ENCODE peak calls at places on chromosomes 11 and 22, in seven cellular contexts. One of them, this sample, is unnamed.

GRCh38 chr11:12433571-12434061 is 56.2 kb downstream of the PARVA start:
- DNase-seq in iris pigment epithelial cell: peak
- DNase-seq in activated CD8-positive, alpha-beta memory T cell treated with anti-CD3 and anti-CD28 coated beads for 48 hours: no peak
- DNase-seq in activated CD4-positive, alpha-beta T cell treated with anti-CD3 and anti-CD28 coated beads, Interleukin-2, amount 50 U/mL, for 1 hour: no peak
- DNase-seq in NCI-H146: no peak
- DNase-seq in T-cell: no peak
- DNase-seq in stimulated activated CD4-positive, alpha-beta T cell treated with anti-CD3 and anti-CD28 coated beads, Interleukin-12 subunit alpha, Interleukin-12 subunit beta, amount 100 ng/mL, for 48 hours: no peak
- DNase-seq in this sample: no peak

GRCh38 chr11:13126430-13126829 is 117.3 kb downstream of the RASSF10 start:
- DNase-seq in iris pigment epithelial cell: peak
- DNase-seq in activated CD8-positive, alpha-beta memory T cell treated with anti-CD3 and anti-CD28 coated beads for 48 hours: no peak
- DNase-seq in activated CD4-positive, alpha-beta T cell treated with anti-CD3 and anti-CD28 coated beads, Interleukin-2, amount 50 U/mL, for 1 hour: no peak
- DNase-seq in NCI-H146: peak
- DNase-seq in T-cell: no peak
- DNase-seq in stimulated activated CD4-positive, alpha-beta T cell treated with anti-CD3 and anti-CD28 coated beads, Interleukin-12 subunit alpha, Interleukin-12 subunit beta, amount 100 ng/mL, for 48 hours: no peak
- DNase-seq in this sample: no peak

GRCh38 chr11:19087658-19088057 is 27.1 kb upstream of the MRGPRX2 start:
- DNase-seq in iris pigment epithelial cell: peak
- DNase-seq in activated CD8-positive, alpha-beta memory T cell treated with anti-CD3 and anti-CD28 coated beads for 48 hours: no peak
- DNase-seq in activated CD4-positive, alpha-beta T cell treated with anti-CD3 and anti-CD28 coated beads, Interleukin-2, amount 50 U/mL, for 1 hour: no peak
- DNase-seq in NCI-H146: no peak
- DNase-seq in T-cell: no peak
- DNase-seq in stimulated activated CD4-positive, alpha-beta T cell treated with anti-CD3 and anti-CD28 coated beads, Interleukin-12 subunit alpha, Interleukin-12 subunit beta, amount 100 ng/mL, for 48 hours: no peak
- DNase-seq in this sample: no peak

GRCh38 chr22:43077121-43077877 is 11.9 kb downstream of the TTLL1 start:
- DNase-seq in iris pigment epithelial cell: no peak
- DNase-seq in activated CD8-positive, alpha-beta memory T cell treated with anti-CD3 and anti-CD28 coated beads for 48 hours: no peak
- DNase-seq in activated CD4-positive, alpha-beta T cell treated with anti-CD3 and anti-CD28 coated beads, Interleukin-2, amount 50 U/mL, for 1 hour: no peak
- DNase-seq in NCI-H146: no peak
- DNase-seq in T-cell: no peak
- DNase-seq in stimulated activated CD4-positive, alpha-beta T cell treated with anti-CD3 and anti-CD28 coated beads, Interleukin-12 subunit alpha, Interleukin-12 subunit beta, amount 100 ng/mL, for 48 hours: no peak
- DNase-seq in this sample: peak

GRCh38 chr22:19554834-19555404 is 30.7 kb upstream of the CLDN5 start:
- DNase-seq in iris pigment epithelial cell: peak
- DNase-seq in activated CD8-positive, alpha-beta memory T cell treated with anti-CD3 and anti-CD28 coated beads for 48 hours: no peak
- DNase-seq in activated CD4-positive, alpha-beta T cell treated with anti-CD3 and anti-CD28 coated beads, Interleukin-2, amount 50 U/mL, for 1 hour: no peak
- DNase-seq in NCI-H146: no peak
- DNase-seq in T-cell: no peak
- DNase-seq in stimulated activated CD4-positive, alpha-beta T cell treated with anti-CD3 and anti-CD28 coated beads, Interleukin-12 subunit alpha, Interleukin-12 subunit beta, amount 100 ng/mL, for 48 hours: no peak
- DNase-seq in this sample: no peak

GRCh38 chr11:48880021-48880441 is 103.7 kb downstream of the TRIM51G start:
- DNase-seq in iris pigment epithelial cell: no peak
- DNase-seq in activated CD8-positive, alpha-beta memory T cell treated with anti-CD3 and anti-CD28 coated beads for 48 hours: no peak
- DNase-seq in activated CD4-positive, alpha-beta T cell treated with anti-CD3 and anti-CD28 coated beads, Interleukin-2, amount 50 U/mL, for 1 hour: no peak
- DNase-seq in NCI-H146: no peak
- DNase-seq in T-cell: no peak
- DNase-seq in stimulated activated CD4-positive, alpha-beta T cell treated with anti-CD3 and anti-CD28 coated beads, Interleukin-12 subunit alpha, Interleukin-12 subunit beta, amount 100 ng/mL, for 48 hours: no peak
- DNase-seq in this sample: no peak

GRCh38 chr22:17695986-17696385 is 57.4 kb downstream of the BCL2L13 start:
- DNase-seq in iris pigment epithelial cell: no peak
- DNase-seq in activated CD8-positive, alpha-beta memory T cell treated with anti-CD3 and anti-CD28 coated beads for 48 hours: no peak
- DNase-seq in activated CD4-positive, alpha-beta T cell treated with anti-CD3 and anti-CD28 coated beads, Interleukin-2, amount 50 U/mL, for 1 hour: no peak
- DNase-seq in NCI-H146: no peak
- DNase-seq in T-cell: no peak
- DNase-seq in stimulated activated CD4-positive, alpha-beta T cell treated with anti-CD3 and anti-CD28 coated beads, Interleukin-12 subunit alpha, Interleukin-12 subunit beta, amount 100 ng/mL, for 48 hours: no peak
- DNase-seq in this sample: no peak

GRCh38 chr11:108915666-108916065 is 250.8 kb downstream of the DDX10 start:
- DNase-seq in iris pigment epithelial cell: peak
- DNase-seq in activated CD8-positive, alpha-beta memory T cell treated with anti-CD3 and anti-CD28 coated beads for 48 hours: no peak
- DNase-seq in activated CD4-positive, alpha-beta T cell treated with anti-CD3 and anti-CD28 coated beads, Interleukin-2, amount 50 U/mL, for 1 hour: no peak
- DNase-seq in NCI-H146: no peak
- DNase-seq in T-cell: no peak
- DNase-seq in stimulated activated CD4-positive, alpha-beta T cell treated with anti-CD3 and anti-CD28 coated beads, Interleukin-12 subunit alpha, Interleukin-12 subunit beta, amount 100 ng/mL, for 48 hours: no peak
- DNase-seq in this sample: no peak

GRCh38 chr11:68012843-68013610 is 2.9 kb downstream of the ALDH3B1 start:
- DNase-seq in iris pigment epithelial cell: peak
- DNase-seq in activated CD8-positive, alpha-beta memory T cell treated with anti-CD3 and anti-CD28 coated beads for 48 hours: no peak
- DNase-seq in activated CD4-positive, alpha-beta T cell treated with anti-CD3 and anti-CD28 coated beads, Interleukin-2, amount 50 U/mL, for 1 hour: no peak
- DNase-seq in NCI-H146: no peak
- DNase-seq in T-cell: no peak
- DNase-seq in stimulated activated CD4-positive, alpha-beta T cell treated with anti-CD3 and anti-CD28 coated beads, Interleukin-12 subunit alpha, Interleukin-12 subunit beta, amount 100 ng/mL, for 48 hours: no peak
- DNase-seq in this sample: peak

This sample was measured in substantia nigra.